ENCODE peak calls at places on chromosomes 3 and 15, in four cellular contexts. One of them, this sample, is unnamed.

GRCh38 chr3:177731644-177732268 is 534.5 kb upstream of the TBL1XR1 start:
- DNase-seq in AG04450: peak
- DNase-seq in CD8-positive, alpha-beta T cell: no peak
- DNase-seq in endothelial cell: no peak
- DNase-seq in this sample: no peak

GRCh38 chr15:35078221-35078915 is 6.7 kb downstream of the NANOGP8 start:
- DNase-seq in endothelial cell: peak
- DNase-seq in CD8-positive, alpha-beta T cell: no peak
- DNase-seq in AG04450: peak
- DNase-seq in this sample: peak

GRCh38 chr3:125194849-125195601 is 17.5 kb downstream of the SLC12A8 start:
- DNase-seq in AG04450: peak
- DNase-seq in CD8-positive, alpha-beta T cell: no peak
- DNase-seq in endothelial cell: no peak
- DNase-seq in this sample: no peak

GRCh38 chr15:66955871-66956585 is 109.4 kb upstream of the SMAD3 start:
- DNase-seq in endothelial cell: no peak
- DNase-seq in CD8-positive, alpha-beta T cell: no peak
- DNase-seq in AG04450: no peak
- DNase-seq in this sample: no peak

GRCh38 chr3:47669026-47669749 is 90.5 kb upstream of the CSPG5 start:
- DNase-seq in CD8-positive, alpha-beta T cell: no peak
- DNase-seq in endothelial cell: no peak
- DNase-seq in AG04450: no peak
- DNase-seq in this sample: no peak

GRCh38 chr15:40247406-40247971 is 8.6 kb downstream of the PAK6 start:
- DNase-seq in endothelial cell: no peak
- DNase-seq in AG04450: no peak
- DNase-seq in CD8-positive, alpha-beta T cell: no peak
- DNase-seq in this sample: no peak

GRCh38 chr15:68601206-68602197 is 22.7 kb downstream of the CORO2B start:
- DNase-seq in endothelial cell: no peak
- DNase-seq in CD8-positive, alpha-beta T cell: no peak
- DNase-seq in AG04450: no peak
- DNase-seq in this sample: no peak

GRCh38 chr3:122464659-122465058 is 48.8 kb upstream of the WDR5B start:
- DNase-seq in CD8-positive, alpha-beta T cell: no peak
- DNase-seq in AG04450: no peak
- DNase-seq in endothelial cell: no peak
- DNase-seq in this sample: no peak

GRCh38 chr15:91537868-91538267 is 315.6 kb upstream of the SLCO3A1 start:
- DNase-seq in AG04450: no peak
- DNase-seq in endothelial cell: no peak
- DNase-seq in CD8-positive, alpha-beta T cell: no peak
- DNase-seq in this sample: no peak

GRCh38 chr3:187986514-187986934 is 167.4 kb upstream of the LPP start:
- DNase-seq in endothelial cell: no peak
- DNase-seq in CD8-positive, alpha-beta T cell: no peak
- DNase-seq in AG04450: peak
- DNase-seq in this sample: no peak

GRCh38 chr3:129690406-129690805 is 83.9 kb upstream of the PLXND1 start:
- DNase-seq in AG04450: peak
- DNase-seq in endothelial cell: peak
- DNase-seq in CD8-positive, alpha-beta T cell: no peak
- DNase-seq in this sample: no peak

GRCh38 chr3:103048371-103048722 is 613.5 kb downstream of the ZPLD1 start:
- DNase-seq in AG04450: no peak
- DNase-seq in CD8-positive, alpha-beta T cell: no peak
- DNase-seq in endothelial cell: no peak
- DNase-seq in this sample: no peak

GRCh38 chr15:73233623-73234022 is 135.1 kb downstream of the HCN4 start:
- DNase-seq in endothelial cell: no peak
- DNase-seq in CD8-positive, alpha-beta T cell: no peak
- DNase-seq in AG04450: no peak
- DNase-seq in this sample: no peak

GRCh38 chr3:5729852-5730251 is 542.3 kb downstream of the EDEM1 start:
- DNase-seq in CD8-positive, alpha-beta T cell: no peak
- DNase-seq in endothelial cell: no peak
- DNase-seq in AG04450: no peak
- DNase-seq in this sample: no peak

GRCh38 chr3:31132132-31132769 is 237.8 kb upstream of the GADL1 start:
- DNase-seq in AG04450: peak
- DNase-seq in CD8-positive, alpha-beta T cell: no peak
- DNase-seq in endothelial cell: peak
- DNase-seq in this sample: no peak

GRCh38 chr3:197793246-197793645 is 2.2 kb downstream of the LRCH3 start:
- DNase-seq in AG04450: no peak
- DNase-seq in CD8-positive, alpha-beta T cell: no peak
- DNase-seq in endothelial cell: no peak
- DNase-seq in this sample: no peak

GRCh38 chr3:109355625-109356441 is 18.5 kb upstream of the DPPA4 start:
- DNase-seq in AG04450: no peak
- DNase-seq in CD8-positive, alpha-beta T cell: no peak
- DNase-seq in endothelial cell: no peak
- DNase-seq in this sample: no peak

GRCh38 chr3:168517514-168518071 is 421.9 kb upstream of the GOLIM4 start:
- DNase-seq in AG04450: no peak
- DNase-seq in endothelial cell: no peak
- DNase-seq in CD8-positive, alpha-beta T cell: no peak
- DNase-seq in this sample: no peak

GRCh38 chr3:122603056-122603455 is 25.6 kb downstream of the PARP15 start:
- DNase-seq in CD8-positive, alpha-beta T cell: no peak
- DNase-seq in endothelial cell: no peak
- DNase-seq in AG04450: no peak
- DNase-seq in this sample: no peak

GRCh38 chr15:93087825-93088199 is 1.2 kb downstream of the RGMA start:
- DNase-seq in CD8-positive, alpha-beta T cell: peak
- DNase-seq in AG04450: no peak
- DNase-seq in endothelial cell: peak
- DNase-seq in this sample: peak

GRCh38 chr15:93089855-93090305 is 869 bp upstream of the RGMA start:
- DNase-seq in endothelial cell: no peak
- DNase-seq in CD8-positive, alpha-beta T cell: no peak
- DNase-seq in AG04450: no peak
- DNase-seq in this sample: no peak

GRCh38 chr15:93086791-93087190 is 2.2 kb downstream of the RGMA start:
- DNase-seq in AG04450: no peak
- DNase-seq in CD8-positive, alpha-beta T cell: no peak
- DNase-seq in endothelial cell: no peak
- DNase-seq in this sample: no peak

GRCh38 chr15:93088981-93089854 is at the start of gene RGMA:
- DNase-seq in CD8-positive, alpha-beta T cell: no peak
- DNase-seq in AG04450: no peak
- DNase-seq in endothelial cell: peak
- DNase-seq in this sample: no peak

GRCh38 chr15:93088200-93088980 is 621 bp downstream of the RGMA start:
- DNase-seq in endothelial cell: peak
- DNase-seq in AG04450: no peak
- DNase-seq in CD8-positive, alpha-beta T cell: no peak
- DNase-seq in this sample: no peak
- TF ChIP-seq CTCF in endothelial cell: peak
- TF ChIP-seq CTCF in AG04450: no peak
- TF ChIP-seq CTCF in CD8-positive, alpha-beta T cell: peak
- TF ChIP-seq CTCF in this sample: no peak

DNA sequence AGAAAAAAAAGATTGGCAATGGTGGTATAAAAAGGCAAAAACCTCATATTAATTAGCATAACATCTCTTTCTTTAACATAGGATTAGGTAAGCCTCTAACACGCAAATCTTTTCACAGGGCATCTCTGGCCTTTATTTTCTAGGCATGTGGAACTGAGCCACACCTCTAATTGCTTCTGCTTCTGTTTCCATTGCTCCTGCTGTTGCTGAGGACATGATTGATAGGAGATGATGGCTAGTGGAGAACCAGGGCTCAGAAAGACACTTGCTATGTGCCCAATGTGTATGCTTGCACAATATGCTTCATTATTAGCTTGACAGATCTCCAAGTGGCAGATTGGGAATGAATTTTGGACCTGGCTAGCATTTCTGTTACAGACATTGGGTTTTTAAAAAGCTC is 114.5 kb downstream of the EPHA3 start:
- DNase-seq in AG04450: no peak
- DNase-seq in CD8-positive, alpha-beta T cell: no peak
- DNase-seq in endothelial cell: no peak
- DNase-seq in this sample: no peak
- TF ChIP-seq CTCF in AG04450: no peak
- TF ChIP-seq CTCF in CD8-positive, alpha-beta T cell: no peak
- TF ChIP-seq CTCF in endothelial cell: no peak
- TF ChIP-seq CTCF in this sample: no peak

GRCh38 chr3:73393005-73393404 is 231.7 kb downstream of the PDZRN3 start:
- DNase-seq in CD8-positive, alpha-beta T cell: no peak
- DNase-seq in AG04450: no peak
- DNase-seq in endothelial cell: no peak
- DNase-seq in this sample: no peak
- TF ChIP-seq CTCF in CD8-positive, alpha-beta T cell: no peak
- TF ChIP-seq CTCF in AG04450: no peak
- TF ChIP-seq CTCF in endothelial cell: no peak
- TF ChIP-seq CTCF in this sample: no peak

GRCh38 chr15:101014921-101015841 is 96.0 kb downstream of the LRRK1 start:
- DNase-seq in endothelial cell: peak
- DNase-seq in AG04450: no peak
- DNase-seq in CD8-positive, alpha-beta T cell: peak
- DNase-seq in this sample: peak
- TF ChIP-seq CTCF in endothelial cell: peak
- TF ChIP-seq CTCF in AG04450: peak
- TF ChIP-seq CTCF in CD8-positive, alpha-beta T cell: peak
- TF ChIP-seq CTCF in this sample: peak

GRCh38 chr3:40779039-40779438 is 254.3 kb downstream of the ZNF621 start:
- DNase-seq in CD8-positive, alpha-beta T cell: no peak
- DNase-seq in endothelial cell: no peak
- DNase-seq in AG04450: no peak
- DNase-seq in this sample: no peak

GRCh38 chr3:40780341-40780800 is 255.6 kb downstream of the ZNF621 start:
- DNase-seq in CD8-positive, alpha-beta T cell: no peak
- DNase-seq in endothelial cell: peak
- DNase-seq in AG04450: no peak
- DNase-seq in this sample: no peak

GRCh38 chr3:40780801-40781406 is 256.1 kb downstream of the ZNF621 start:
- DNase-seq in CD8-positive, alpha-beta T cell: no peak
- DNase-seq in endothelial cell: no peak
- DNase-seq in AG04450: no peak
- DNase-seq in this sample: no peak

GRCh38 chr3:40782086-40782721 is 257.4 kb downstream of the ZNF621 start:
- DNase-seq in AG04450: no peak
- DNase-seq in CD8-positive, alpha-beta T cell: no peak
- DNase-seq in endothelial cell: no peak
- DNase-seq in this sample: no peak
- TF ChIP-seq CTCF in AG04450: no peak
- TF ChIP-seq CTCF in CD8-positive, alpha-beta T cell: no peak
- TF ChIP-seq CTCF in endothelial cell: no peak
- TF ChIP-seq CTCF in this sample: no peak

GRCh38 chr15:63461230-63461629 is 43.2 kb upstream of the USP3 start:
- DNase-seq in CD8-positive, alpha-beta T cell: no peak
- DNase-seq in endothelial cell: peak
- DNase-seq in AG04450: no peak
- DNase-seq in this sample: no peak
- TF ChIP-seq CTCF in CD8-positive, alpha-beta T cell: no peak
- TF ChIP-seq CTCF in endothelial cell: no peak
- TF ChIP-seq CTCF in AG04450: no peak
- TF ChIP-seq CTCF in this sample: no peak

DNA sequence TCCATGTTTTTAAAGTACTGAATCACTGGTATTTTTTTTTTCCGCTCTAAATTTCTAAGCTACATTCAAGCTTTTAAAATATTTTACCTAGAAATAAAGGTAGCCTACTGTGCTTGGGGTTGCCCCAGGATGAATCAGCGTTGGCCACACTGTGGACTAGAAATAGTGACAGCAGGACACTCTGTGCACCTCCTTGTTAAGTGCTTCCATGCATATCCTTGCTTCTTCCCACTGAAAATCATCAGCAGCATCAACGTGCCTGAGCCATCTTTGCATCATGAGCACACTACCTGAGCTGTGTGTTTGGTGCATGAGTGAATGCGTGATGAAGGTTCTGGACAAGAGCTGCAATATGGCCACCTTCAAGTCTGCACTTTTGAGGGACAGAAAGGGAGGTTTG is 142.0 kb upstream of the SLC2A2 start:
- DNase-seq in CD8-positive, alpha-beta T cell: no peak
- DNase-seq in endothelial cell: no peak
- DNase-seq in AG04450: no peak
- DNase-seq in this sample: no peak
- TF ChIP-seq CTCF in CD8-positive, alpha-beta T cell: no peak
- TF ChIP-seq CTCF in endothelial cell: no peak
- TF ChIP-seq CTCF in AG04450: no peak
- TF ChIP-seq CTCF in this sample: no peak

DNA sequence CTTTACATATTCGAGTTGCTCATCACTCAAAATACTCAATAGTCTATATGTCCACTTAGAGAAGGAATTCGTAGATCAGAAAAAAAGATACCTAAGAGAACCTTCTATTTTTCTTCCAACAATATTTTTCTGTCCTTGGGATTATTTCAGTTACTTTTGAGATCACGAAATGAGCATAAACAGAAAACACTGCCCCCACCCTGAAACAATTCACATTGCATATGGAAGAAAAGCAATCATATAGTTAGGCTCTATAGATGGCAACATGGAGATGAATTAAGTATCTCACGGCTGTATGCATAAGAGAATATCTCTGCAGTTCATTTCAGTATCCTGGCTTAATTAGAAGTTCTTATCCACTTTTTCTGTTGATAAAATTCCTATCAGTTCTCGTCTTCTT is 391.1 kb downstream of the FGF12 start:
- DNase-seq in AG04450: no peak
- DNase-seq in endothelial cell: no peak
- DNase-seq in CD8-positive, alpha-beta T cell: no peak
- DNase-seq in this sample: no peak
- TF ChIP-seq CTCF in AG04450: no peak
- TF ChIP-seq CTCF in endothelial cell: no peak
- TF ChIP-seq CTCF in CD8-positive, alpha-beta T cell: no peak
- TF ChIP-seq CTCF in this sample: peak

GRCh38 chr15:99906793-99907192 is 173.6 kb upstream of the LYSMD4 start:
- DNase-seq in endothelial cell: no peak
- DNase-seq in AG04450: no peak
- DNase-seq in CD8-positive, alpha-beta T cell: no peak
- DNase-seq in this sample: no peak

GRCh38 chr15:99906356-99906755 is 173.1 kb upstream of the LYSMD4 start:
- DNase-seq in AG04450: no peak
- DNase-seq in CD8-positive, alpha-beta T cell: no peak
- DNase-seq in endothelial cell: no peak
- DNase-seq in this sample: no peak

GRCh38 chr15:99911824-99912223 is 178.6 kb upstream of the LYSMD4 start:
- DNase-seq in endothelial cell: no peak
- DNase-seq in AG04450: no peak
- DNase-seq in CD8-positive, alpha-beta T cell: no peak
- DNase-seq in this sample: no peak

GRCh38 chr15:99907698-99908097 is 174.5 kb upstream of the LYSMD4 start:
- DNase-seq in CD8-positive, alpha-beta T cell: no peak
- DNase-seq in AG04450: no peak
- DNase-seq in endothelial cell: no peak
- DNase-seq in this sample: no peak

GRCh38 chr15:99909914-99910313 is 176.7 kb upstream of the LYSMD4 start:
- DNase-seq in CD8-positive, alpha-beta T cell: no peak
- DNase-seq in endothelial cell: no peak
- DNase-seq in AG04450: no peak
- DNase-seq in this sample: no peak
- TF ChIP-seq CTCF in CD8-positive, alpha-beta T cell: no peak
- TF ChIP-seq CTCF in endothelial cell: no peak
- TF ChIP-seq CTCF in AG04450: peak
- TF ChIP-seq CTCF in this sample: peak

GRCh38 chr3:33277193-33277882 is at the start of gene FBXL2:
- DNase-seq in AG04450: peak
- DNase-seq in endothelial cell: peak
- DNase-seq in CD8-positive, alpha-beta T cell: no peak
- DNase-seq in this sample: peak
- TF ChIP-seq CTCF in AG04450: no peak
- TF ChIP-seq CTCF in endothelial cell: no peak
- TF ChIP-seq CTCF in CD8-positive, alpha-beta T cell: no peak
- TF ChIP-seq CTCF in this sample: no peak